ENCODE peak calls at places on chromosomes 16 and 17, in six cellular contexts. One of them, this sample, is unnamed.

GRCh38 chr17:38428150-38428642 is at the start of gene ARHGAP23:
- DNase-seq in aorta: peak
- DNase-seq in mesendoderm: peak
- DNase-seq in GM23248: peak
- DNase-seq in lower lobe of right lung: peak
- DNase-seq in lung: peak
- DNase-seq in this sample: peak

GRCh38 chr16:73064996-73065349 is 17.0 kb upstream of the ZFHX3 start:
- DNase-seq in aorta: peak
- DNase-seq in mesendoderm: no peak
- DNase-seq in GM23248: no peak
- DNase-seq in lower lobe of right lung: no peak
- DNase-seq in lung: no peak
- DNase-seq in this sample: no peak

GRCh38 chr16:85421338-85422123 is 191.6 kb upstream of the GSE1 start:
- DNase-seq in aorta: peak
- DNase-seq in mesendoderm: no peak
- DNase-seq in GM23248: no peak
- DNase-seq in lower lobe of right lung: peak
- DNase-seq in lung: no peak
- DNase-seq in this sample: no peak

GRCh38 chr17:59366773-59367656 is 35.6 kb downstream of the YPEL2 start:
- DNase-seq in aorta: no peak
- DNase-seq in mesendoderm: peak
- DNase-seq in GM23248: peak
- DNase-seq in lower lobe of right lung: peak
- DNase-seq in lung: peak
- DNase-seq in this sample: no peak

GRCh38 chr17:46727572-46728348 is 90.7 kb downstream of the WNT3 start:
- DNase-seq in aorta: no peak
- DNase-seq in mesendoderm: peak
- DNase-seq in GM23248: peak
- DNase-seq in lower lobe of right lung: no peak
- DNase-seq in lung: no peak
- DNase-seq in this sample: no peak

GRCh38 chr16:1494129-1494640 is 1.0 kb downstream of the TELO2 start:
- DNase-seq in aorta: peak
- DNase-seq in mesendoderm: peak
- DNase-seq in GM23248: peak
- DNase-seq in lower lobe of right lung: peak
- DNase-seq in lung: no peak
- DNase-seq in this sample: no peak

GRCh38 chr17:31398381-31399275 is 7.2 kb downstream of the RAB11FIP4 start:
- DNase-seq in aorta: no peak
- DNase-seq in mesendoderm: no peak
- DNase-seq in GM23248: no peak
- DNase-seq in lower lobe of right lung: no peak
- DNase-seq in lung: no peak
- DNase-seq in this sample: no peak

GRCh38 chr17:32161029-32161428 is 18.7 kb downstream of the RHOT1 start:
- DNase-seq in aorta: no peak
- DNase-seq in mesendoderm: no peak
- DNase-seq in GM23248: no peak
- DNase-seq in lower lobe of right lung: no peak
- DNase-seq in lung: no peak
- DNase-seq in this sample: no peak

GRCh38 chr17:58759522-58759921 is 3.9 kb downstream of the PPM1E start:
- DNase-seq in aorta: no peak
- DNase-seq in mesendoderm: no peak
- DNase-seq in GM23248: no peak
- DNase-seq in lower lobe of right lung: no peak
- DNase-seq in lung: no peak
- DNase-seq in this sample: no peak

GRCh38 chr17:32488177-32488542 is 1.4 kb downstream of the CDK5R1 start:
- DNase-seq in aorta: no peak
- DNase-seq in mesendoderm: no peak
- DNase-seq in GM23248: no peak
- DNase-seq in lower lobe of right lung: peak
- DNase-seq in lung: no peak
- DNase-seq in this sample: no peak

GRCh38 chr16:65754799-65755691 is 611.4 kb upstream of the CDH5 start:
- DNase-seq in aorta: no peak
- DNase-seq in mesendoderm: no peak
- DNase-seq in GM23248: no peak
- DNase-seq in lower lobe of right lung: no peak
- DNase-seq in lung: no peak
- DNase-seq in this sample: no peak

GRCh38 chr16:65746941-65747340 is 619.5 kb upstream of the CDH5 start:
- DNase-seq in aorta: no peak
- DNase-seq in mesendoderm: no peak
- DNase-seq in GM23248: no peak
- DNase-seq in lower lobe of right lung: no peak
- DNase-seq in lung: no peak
- DNase-seq in this sample: no peak

GRCh38 chr16:65749566-65749965 is 616.9 kb upstream of the CDH5 start:
- DNase-seq in aorta: no peak
- DNase-seq in mesendoderm: no peak
- DNase-seq in GM23248: no peak
- DNase-seq in lower lobe of right lung: no peak
- DNase-seq in lung: no peak
- DNase-seq in this sample: no peak

GRCh38 chr16:65756163-65756562 is 610.3 kb upstream of the CDH5 start:
- DNase-seq in aorta: no peak
- DNase-seq in mesendoderm: no peak
- DNase-seq in GM23248: no peak
- DNase-seq in lower lobe of right lung: no peak
- DNase-seq in lung: no peak
- DNase-seq in this sample: no peak

GRCh38 chr16:65751622-65752598 is 614.6 kb upstream of the CDH5 start:
- DNase-seq in aorta: no peak
- DNase-seq in mesendoderm: peak
- DNase-seq in GM23248: no peak
- DNase-seq in lower lobe of right lung: no peak
- DNase-seq in lung: no peak
- DNase-seq in this sample: no peak
- H3K27ac ChIP-seq in aorta: no peak
- H3K27ac ChIP-seq in mesendoderm: no peak
- H3K27ac ChIP-seq in GM23248: no peak
- H3K27ac ChIP-seq in lower lobe of right lung: no peak
- H3K27ac ChIP-seq in lung: no peak
- H3K27ac ChIP-seq in this sample: no peak

DNA sequence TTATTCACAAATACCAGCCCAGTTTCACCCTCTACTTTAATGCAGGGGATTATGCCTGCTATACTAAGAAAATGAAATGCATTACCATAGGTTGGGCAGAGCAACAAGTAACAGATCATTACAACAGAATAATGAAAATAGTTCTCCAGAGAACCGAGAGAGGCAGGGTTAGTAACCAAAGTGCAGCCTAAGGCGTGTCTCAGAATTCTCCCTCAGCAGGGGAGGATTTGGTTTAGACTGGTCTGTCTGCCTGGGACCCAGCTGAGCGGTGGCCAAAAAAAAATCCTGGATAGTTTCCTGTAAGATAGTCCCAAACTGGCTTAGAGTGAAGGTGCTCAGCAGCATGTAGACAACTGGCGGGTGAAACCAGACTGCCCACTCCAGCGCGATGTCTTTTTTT is 30.8 kb upstream of the ADCY7 start:
- DNase-seq in aorta: no peak
- DNase-seq in mesendoderm: no peak
- DNase-seq in GM23248: peak
- DNase-seq in lower lobe of right lung: no peak
- DNase-seq in lung: no peak
- DNase-seq in this sample: no peak
- H3K27ac ChIP-seq in aorta: no peak
- H3K27ac ChIP-seq in mesendoderm: no peak
- H3K27ac ChIP-seq in GM23248: no peak
- H3K27ac ChIP-seq in lower lobe of right lung: no peak
- H3K27ac ChIP-seq in lung: no peak
- H3K27ac ChIP-seq in this sample: no peak

DNA sequence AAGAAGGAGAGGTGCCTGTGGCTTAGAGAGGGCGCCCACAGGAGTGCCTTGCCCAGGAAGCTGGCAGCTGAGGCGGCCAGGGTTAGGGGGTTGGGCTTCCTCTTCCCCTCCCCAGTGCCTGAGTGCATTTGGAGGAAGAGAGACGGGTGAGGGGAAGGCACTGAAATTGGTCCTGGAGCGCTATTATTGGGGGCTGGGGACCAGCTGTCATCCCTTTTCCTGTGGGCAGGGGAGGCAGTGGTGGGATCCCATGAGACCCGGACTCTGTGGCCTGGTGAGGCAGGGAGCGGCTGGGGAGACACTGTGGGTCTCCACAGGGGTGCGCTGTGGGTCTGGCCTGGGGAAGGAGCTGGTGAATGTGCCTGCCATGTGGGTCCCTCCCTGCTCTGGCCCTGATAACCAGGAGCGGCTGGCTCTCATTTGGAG is 259.7 kb downstream of the SEC14L1 start:
- DNase-seq in aorta: no peak
- DNase-seq in mesendoderm: peak
- DNase-seq in GM23248: peak
- DNase-seq in lower lobe of right lung: peak
- DNase-seq in lung: peak
- DNase-seq in this sample: no peak
- H3K27ac ChIP-seq in aorta: no peak
- H3K27ac ChIP-seq in mesendoderm: no peak
- H3K27ac ChIP-seq in GM23248: peak
- H3K27ac ChIP-seq in lower lobe of right lung: peak
- H3K27ac ChIP-seq in lung: no peak
- H3K27ac ChIP-seq in this sample: no peak

GRCh38 chr17:48111937-48112241 is 4.3 kb downstream of the SNX11 start:
- DNase-seq in aorta: no peak
- DNase-seq in mesendoderm: no peak
- DNase-seq in GM23248: no peak
- DNase-seq in lower lobe of right lung: no peak
- DNase-seq in lung: no peak
- DNase-seq in this sample: no peak
- H3K27ac ChIP-seq in aorta: no peak
- H3K27ac ChIP-seq in mesendoderm: no peak
- H3K27ac ChIP-seq in GM23248: no peak
- H3K27ac ChIP-seq in lower lobe of right lung: no peak
- H3K27ac ChIP-seq in lung: no peak
- H3K27ac ChIP-seq in this sample: no peak

GRCh38 chr17:15279011-15279477 is 13.9 kb upstream of the PMP22 start:
- DNase-seq in aorta: no peak
- DNase-seq in mesendoderm: peak
- DNase-seq in GM23248: peak
- DNase-seq in lower lobe of right lung: no peak
- DNase-seq in lung: no peak
- DNase-seq in this sample: no peak

GRCh38 chr17:15273141-15273793 is 8.1 kb upstream of the PMP22 start:
- DNase-seq in aorta: no peak
- DNase-seq in mesendoderm: no peak
- DNase-seq in GM23248: peak
- DNase-seq in lower lobe of right lung: no peak
- DNase-seq in lung: no peak
- DNase-seq in this sample: no peak

GRCh38 chr17:15274017-15274416 is 8.9 kb upstream of the PMP22 start:
- DNase-seq in aorta: no peak
- DNase-seq in mesendoderm: no peak
- DNase-seq in GM23248: no peak
- DNase-seq in lower lobe of right lung: no peak
- DNase-seq in lung: no peak
- DNase-seq in this sample: no peak

GRCh38 chr17:15281909-15282308 is 16.8 kb upstream of the PMP22 start:
- DNase-seq in aorta: no peak
- DNase-seq in mesendoderm: no peak
- DNase-seq in GM23248: peak
- DNase-seq in lower lobe of right lung: no peak
- DNase-seq in lung: no peak
- DNase-seq in this sample: no peak

DNA sequence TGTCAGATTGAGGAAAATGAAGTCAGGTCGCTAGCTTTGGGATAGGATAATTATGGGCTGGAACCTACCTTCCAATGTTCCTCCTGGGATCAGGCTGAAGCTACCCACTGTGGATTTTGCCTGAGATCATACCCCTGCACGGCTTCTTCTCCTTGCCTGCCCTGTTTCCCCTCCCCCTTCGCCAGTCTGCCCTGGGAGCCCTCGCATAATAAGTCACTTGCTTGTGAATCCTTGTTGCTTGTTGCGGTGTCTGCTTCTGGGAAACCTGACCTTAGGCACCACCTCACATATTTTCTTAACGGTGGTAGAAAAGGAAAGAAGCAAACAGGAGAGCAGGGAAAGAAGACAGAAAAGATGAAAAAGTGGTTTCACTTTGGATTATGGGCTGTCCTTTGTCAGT is 13.3 kb upstream of the PMP22 start:
- DNase-seq in aorta: no peak
- DNase-seq in mesendoderm: peak
- DNase-seq in GM23248: no peak
- DNase-seq in lower lobe of right lung: no peak
- DNase-seq in lung: no peak
- DNase-seq in this sample: no peak
- H3K27ac ChIP-seq in aorta: no peak
- H3K27ac ChIP-seq in mesendoderm: no peak
- H3K27ac ChIP-seq in GM23248: peak
- H3K27ac ChIP-seq in lower lobe of right lung: no peak
- H3K27ac ChIP-seq in lung: no peak
- H3K27ac ChIP-seq in this sample: no peak

GRCh38 chr16:16141784-16142396 is 81.4 kb downstream of the ABCC6 start:
- DNase-seq in aorta: no peak
- DNase-seq in mesendoderm: no peak
- DNase-seq in GM23248: no peak
- DNase-seq in lower lobe of right lung: no peak
- DNase-seq in lung: no peak
- DNase-seq in this sample: no peak

GRCh38 chr16:16143038-16143763 is 80.1 kb downstream of the ABCC6 start:
- DNase-seq in aorta: no peak
- DNase-seq in mesendoderm: peak
- DNase-seq in GM23248: peak
- DNase-seq in lower lobe of right lung: no peak
- DNase-seq in lung: no peak
- DNase-seq in this sample: no peak

GRCh38 chr16:16144416-16144815 is 78.9 kb downstream of the ABCC6 start:
- DNase-seq in aorta: no peak
- DNase-seq in mesendoderm: no peak
- DNase-seq in GM23248: peak
- DNase-seq in lower lobe of right lung: no peak
- DNase-seq in lung: no peak
- DNase-seq in this sample: no peak

GRCh38 chr16:16145286-16145685 is 78.0 kb downstream of the ABCC6 start:
- DNase-seq in aorta: no peak
- DNase-seq in mesendoderm: no peak
- DNase-seq in GM23248: no peak
- DNase-seq in lower lobe of right lung: no peak
- DNase-seq in lung: no peak
- DNase-seq in this sample: no peak

DNA sequence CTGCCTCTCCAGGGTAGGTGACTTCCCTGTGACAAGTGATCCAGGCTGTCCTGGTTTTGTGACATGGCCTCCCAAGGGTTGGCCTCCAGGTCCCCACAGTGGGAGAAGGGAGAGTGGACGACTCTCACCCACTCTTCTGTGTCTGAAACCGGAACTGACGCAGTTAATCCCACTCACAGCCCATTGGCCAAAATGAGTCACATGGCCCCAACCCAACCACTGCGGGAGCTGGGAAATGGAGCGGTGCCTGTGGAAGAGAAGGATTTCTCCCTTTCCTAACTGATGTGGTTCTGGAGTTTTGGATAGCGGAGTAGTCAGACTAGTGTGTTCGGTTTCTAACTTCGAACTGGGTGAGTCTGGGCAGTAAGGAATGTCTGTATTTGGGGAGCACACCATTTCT is 79.4 kb downstream of the ABCC6 start:
- DNase-seq in aorta: no peak
- DNase-seq in mesendoderm: no peak
- DNase-seq in GM23248: no peak
- DNase-seq in lower lobe of right lung: no peak
- DNase-seq in lung: no peak
- DNase-seq in this sample: no peak
- H3K27ac ChIP-seq in aorta: no peak
- H3K27ac ChIP-seq in mesendoderm: no peak
- H3K27ac ChIP-seq in GM23248: no peak
- H3K27ac ChIP-seq in lower lobe of right lung: no peak
- H3K27ac ChIP-seq in lung: no peak
- H3K27ac ChIP-seq in this sample: no peak

This sample was measured in caudate nucleus.